ENCODE peak calls at places on chromosomes 6 and 20, in eight cellular contexts. N, J, C, B, K, S, Y and Q are unnamed samples.

GRCh38 chr6:4928426-4928825 is 75.4 kb downstream of the RPP40 start:
- DNase-seq in N (no peak), J (peak), C (no peak), B (no peak), K (no peak), S (no peak), Y (no peak), Q (peak)

GRCh38 chr6:21596379-21597242 is 3.1 kb downstream of the SOX4 start:
- DNase-seq in N (no peak), J (peak), C (peak), B (peak), K (peak), S (peak), Y (peak), Q (peak)

GRCh38 chr20:2109425-2110210 is 8.0 kb downstream of the STK35 start:
- DNase-seq in N (no peak), J (no peak), C (no peak), B (no peak), K (no peak), S (peak), Y (peak), Q (no peak)

GRCh38 chr6:35058827-35059522 is 82.2 kb downstream of the TCP11 start:
- DNase-seq in N (no peak), J (no peak), C (no peak), B (no peak), K (peak), S (no peak), Y (no peak), Q (no peak)

GRCh38 chr6:43742285-43742684 is 27.7 kb upstream of the VEGFA start:
- DNase-seq in N (no peak), J (no peak), C (peak), B (no peak), K (no peak), S (no peak), Y (no peak), Q (no peak)

GRCh38 chr6:39850897-39851296 is 58.7 kb downstream of the DAAM2 start:
- DNase-seq in N (no peak), J (no peak), C (no peak), B (no peak), K (no peak), S (peak), Y (no peak), Q (no peak)

GRCh38 chr20:56994006-56994405 is 272.4 kb downstream of the BMP7 start:
- DNase-seq in N (no peak), J (no peak), C (no peak), B (no peak), K (no peak), S (no peak), Y (no peak), Q (no peak)

GRCh38 chr20:58880441-58880840 is 27.9 kb downstream of the GNAS start:
- DNase-seq in N (no peak), J (no peak), C (no peak), B (no peak), K (no peak), S (no peak), Y (no peak), Q (no peak)

GRCh38 chr20:11153819-11154218 is 480.0 kb upstream of the JAG1 start:
- DNase-seq in N (no peak), J (no peak), C (no peak), B (no peak), K (no peak), S (no peak), Y (no peak), Q (no peak)

GRCh38 chr6:31655349-31656237 is at the start of gene APOM:
- DNase-seq in N (no peak), J (no peak), C (no peak), B (no peak), K (no peak), S (no peak), Y (no peak), Q (no peak)

GRCh38 chr6:134619789-134620188 is 301.9 kb upstream of the SGK1 start:
- DNase-seq in N (no peak), J (peak), C (no peak), B (no peak), K (no peak), S (no peak), Y (peak), Q (no peak)

GRCh38 chr6:127904160-127904559 is 3.3 kb upstream of the THEMIS start:
- DNase-seq in N (no peak), J (no peak), C (no peak), B (no peak), K (no peak), S (no peak), Y (no peak), Q (no peak)

GRCh38 chr20:24586523-24586840 is 117.1 kb downstream of the SYNDIG1 start:
- DNase-seq in N (no peak), J (no peak), C (no peak), B (no peak), K (no peak), S (no peak), Y (no peak), Q (no peak)

GRCh38 chr6:25995507-25995906 is 32.9 kb downstream of the TRIM38 start:
- DNase-seq in N (no peak), J (no peak), C (no peak), B (no peak), K (no peak), S (no peak), Y (no peak), Q (no peak)

GRCh38 chr20:41910558-41910957 is 292.4 kb upstream of the CHD6 start:
- DNase-seq in N (no peak), J (no peak), C (no peak), B (no peak), K (no peak), S (no peak), Y (no peak), Q (no peak)

GRCh38 chr20:46485431-46485830 is 27.9 kb downstream of the ZNF334 start:
- DNase-seq in N (no peak), J (no peak), C (no peak), B (no peak), K (no peak), S (no peak), Y (peak), Q (no peak)

GRCh38 chr6:20948531-20948930 is 414.3 kb downstream of the CDKAL1 start:
- DNase-seq in N (no peak), J (no peak), C (no peak), B (no peak), K (no peak), S (no peak), Y (no peak), Q (no peak)

GRCh38 chr6:136922680-136922996 is 537 bp downstream of the SLC35D3 start:
- DNase-seq in N (no peak), J (no peak), C (no peak), B (peak), K (no peak), S (peak), Y (peak), Q (no peak)

GRCh38 chr20:48411906-48412305 is 415.9 kb downstream of the PREX1 start:
- DNase-seq in N (no peak), J (no peak), C (no peak), B (no peak), K (peak), S (no peak), Y (no peak), Q (no peak)

GRCh38 chr6:15088904-15089568 is 156.8 kb upstream of the JARID2 start:
- DNase-seq in N (no peak), J (no peak), C (no peak), B (no peak), K (no peak), S (no peak), Y (no peak), Q (no peak)

GRCh38 chr6:160192840-160193239 is 65.8 kb downstream of the SLC22A2 start:
- DNase-seq in N (no peak), J (no peak), C (no peak), B (no peak), K (no peak), S (no peak), Y (no peak), Q (no peak)

GRCh38 chr20:63471719-63472158 is 716 bp downstream of the KCNQ2 start:
- DNase-seq in N (no peak), J (no peak), C (no peak), B (no peak), K (no peak), S (no peak), Y (no peak), Q (no peak)

GRCh38 chr6:160882741-160883340 is 108.7 kb upstream of the MAP3K4 start:
- DNase-seq in N (no peak), J (peak), C (no peak), B (no peak), K (no peak), S (no peak), Y (peak), Q (no peak)

GRCh38 chr6:79520534-79520933 is 16.7 kb downstream of the LCA5 start:
- DNase-seq in N (no peak), J (no peak), C (no peak), B (no peak), K (no peak), S (no peak), Y (no peak), Q (no peak)

GRCh38 chr6:20403080-20403765 is 1.5 kb downstream of the E2F3 start:
- DNase-seq in N (peak), J (peak), C (peak), B (peak), K (peak), S (peak), Y (peak), Q (peak)

GRCh38 chr20:63126876-63127699 is 88.8 kb downstream of the YTHDF1 start:
- DNase-seq in N (no peak), J (no peak), C (no peak), B (no peak), K (no peak), S (no peak), Y (no peak), Q (no peak)

GRCh38 chr6:75524322-75524972 is 30.8 kb upstream of the FILIP1 start:
- DNase-seq in N (no peak), J (peak), C (no peak), B (no peak), K (peak), S (peak), Y (peak), Q (no peak)

GRCh38 chr6:138844203-138844602 is 48.3 kb downstream of the ECT2L start:
- DNase-seq in N (no peak), J (no peak), C (no peak), B (no peak), K (no peak), S (no peak), Y (no peak), Q (no peak)

GRCh38 chr20:49230575-49231211 is 11.5 kb downstream of the DDX27 start:
- DNase-seq in N (no peak), J (no peak), C (no peak), B (no peak), K (no peak), S (peak), Y (no peak), Q (peak)

GRCh38 chr6:41756354-41756753 is 9.2 kb upstream of the PGC start:
- DNase-seq in N (no peak), J (no peak), C (no peak), B (no peak), K (no peak), S (no peak), Y (no peak), Q (no peak)

GRCh38 chr6:161242779-161243693 is 30.8 kb downstream of the AGPAT4 start:
- DNase-seq in N (no peak), J (no peak), C (peak), B (peak), K (no peak), S (no peak), Y (peak), Q (no peak)

GRCh38 chr6:167778497-167779122 is 48.1 kb upstream of the AFDN start:
- DNase-seq in N (no peak), J (no peak), C (no peak), B (no peak), K (no peak), S (peak), Y (peak), Q (no peak)

GRCh38 chr20:3781153-3781910 is at the start of gene SPEF1:
- DNase-seq in N (peak), J (peak), C (peak), B (peak), K (peak), S (peak), Y (peak), Q (peak)

GRCh38 chr6:7157752-7158616 is 50.2 kb downstream of the RREB1 start:
- DNase-seq in N (no peak), J (no peak), C (no peak), B (no peak), K (no peak), S (no peak), Y (no peak), Q (no peak)

GRCh38 chr6:165760803-165761185 is 97.8 kb upstream of the PDE10A start:
- DNase-seq in N (no peak), J (no peak), C (no peak), B (no peak), K (no peak), S (no peak), Y (no peak), Q (no peak)